ENCODE peak calls at places on chromosomes 1 and 21, in seven cellular contexts. One of them, this sample, is unnamed.

GRCh38 chr1:7420098-7420445 is 351.0 kb upstream of the VAMP3 start:
- DNase-seq in right cardiac atrium: no peak
- DNase-seq in trophoblast cell: no peak
- DNase-seq in brain microvascular endothelial cell: no peak
- DNase-seq in Karpas-422: no peak
- DNase-seq in MM.1S: no peak
- DNase-seq in IMR-90: no peak
- DNase-seq in this sample: peak; percentile 32

GRCh38 chr1:25571522-25571970 is 28.1 kb downstream of the LDLRAP1 start:
- DNase-seq in trophoblast cell: no peak
- DNase-seq in MM.1S: no peak
- DNase-seq in brain microvascular endothelial cell: no peak
- DNase-seq in Karpas-422: no peak
- DNase-seq in IMR-90: no peak
- DNase-seq in right cardiac atrium: no peak
- DNase-seq in this sample: no peak

GRCh38 chr1:56095924-56096655 is 483.3 kb downstream of the PLPP3 start:
- DNase-seq in trophoblast cell: no peak
- DNase-seq in Karpas-422: no peak
- DNase-seq in MM.1S: no peak
- DNase-seq in IMR-90: peak; percentile 93
- DNase-seq in right cardiac atrium: peak; percentile 20
- DNase-seq in brain microvascular endothelial cell: peak; percentile 86
- DNase-seq in this sample: no peak

GRCh38 chr1:156704930-156705320 is 458 bp downstream of the CRABP2 start:
- DNase-seq in Karpas-422: no peak
- DNase-seq in MM.1S: no peak
- DNase-seq in brain microvascular endothelial cell: peak; percentile 40
- DNase-seq in IMR-90: peak; percentile 75
- DNase-seq in trophoblast cell: peak; percentile 79
- DNase-seq in right cardiac atrium: peak; percentile 64
- DNase-seq in this sample: peak; percentile 56

GRCh38 chr1:53499257-53500183 is 40.3 kb downstream of the DMRTB1 start:
- DNase-seq in trophoblast cell: no peak
- DNase-seq in Karpas-422: no peak
- DNase-seq in IMR-90: no peak
- DNase-seq in MM.1S: no peak
- DNase-seq in brain microvascular endothelial cell: no peak
- DNase-seq in right cardiac atrium: no peak
- DNase-seq in this sample: no peak

GRCh38 chr1:107877092-107877491 is 87.9 kb downstream of the VAV3 start:
- DNase-seq in trophoblast cell: peak; percentile 9
- DNase-seq in right cardiac atrium: no peak
- DNase-seq in IMR-90: peak; percentile 21
- DNase-seq in Karpas-422: peak; percentile 91
- DNase-seq in MM.1S: no peak
- DNase-seq in brain microvascular endothelial cell: no peak
- DNase-seq in this sample: no peak

GRCh38 chr1:207853372-207853757 is 57.6 kb downstream of the CD34 start:
- DNase-seq in trophoblast cell: no peak
- DNase-seq in IMR-90: peak; percentile 19
- DNase-seq in Karpas-422: no peak
- DNase-seq in brain microvascular endothelial cell: no peak
- DNase-seq in right cardiac atrium: peak; percentile 47
- DNase-seq in MM.1S: no peak
- DNase-seq in this sample: no peak

GRCh38 chr1:112054504-112054903 is 65.0 kb upstream of the KCND3 start:
- DNase-seq in IMR-90: no peak
- DNase-seq in trophoblast cell: no peak
- DNase-seq in MM.1S: no peak
- DNase-seq in right cardiac atrium: peak; percentile 27
- DNase-seq in Karpas-422: no peak
- DNase-seq in brain microvascular endothelial cell: no peak
- DNase-seq in this sample: no peak

DNA sequence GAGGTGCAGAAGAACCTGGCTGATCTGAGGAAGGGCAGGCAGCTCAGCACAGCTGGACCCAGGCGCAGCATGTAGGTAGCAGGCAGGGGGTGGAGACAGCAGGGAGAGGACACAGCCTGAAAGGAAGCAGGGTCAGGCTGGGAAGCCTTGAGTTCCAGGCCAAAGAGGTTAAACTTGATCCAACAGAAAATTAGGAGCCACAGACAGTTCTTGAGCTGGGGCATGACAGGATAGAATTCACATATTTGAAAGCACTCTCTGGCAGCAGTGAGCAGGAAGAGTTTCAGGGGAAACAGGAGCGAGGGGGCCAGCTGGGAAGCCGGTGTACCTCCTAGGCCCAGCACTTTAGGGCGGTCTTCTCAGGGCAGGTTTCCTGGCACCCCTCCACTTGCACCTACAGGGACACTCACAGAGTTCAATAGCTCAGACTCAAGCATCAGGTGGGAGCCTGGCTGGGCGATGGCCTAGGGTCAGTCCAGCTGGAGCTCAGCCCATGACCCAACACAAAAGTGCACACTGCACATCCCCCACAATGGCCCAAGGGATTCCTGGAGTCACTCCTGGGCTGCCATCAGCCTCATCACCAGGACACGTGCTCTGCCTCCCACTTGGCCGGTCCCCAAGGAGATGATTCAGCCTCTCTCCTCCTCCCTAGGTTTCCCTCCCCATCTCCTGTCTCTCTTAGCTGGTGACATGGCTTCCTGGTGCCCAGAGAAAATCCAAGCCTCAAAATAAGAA is 22.7 kb downstream of the MATN1 start:
- DNase-seq in IMR-90: peak; percentile 76
- DNase-seq in Karpas-422: no peak
- DNase-seq in MM.1S: no peak
- DNase-seq in right cardiac atrium: peak; percentile 56
- DNase-seq in trophoblast cell: no peak
- DNase-seq in brain microvascular endothelial cell: peak; percentile 67
- DNase-seq in this sample: no peak
- H3K27ac ChIP-seq in IMR-90: no peak overlapping the region
- H3K27ac ChIP-seq in Karpas-422: no peak overlapping the region
- H3K27ac ChIP-seq in MM.1S: no peak overlapping the region
- H3K27ac ChIP-seq in right cardiac atrium: no peak overlapping the region
- H3K27ac ChIP-seq in trophoblast cell: no peak overlapping the region
- H3K27ac ChIP-seq in brain microvascular endothelial cell: no peak overlapping the region
- H3K27ac ChIP-seq in this sample: no peak overlapping the region

DNA sequence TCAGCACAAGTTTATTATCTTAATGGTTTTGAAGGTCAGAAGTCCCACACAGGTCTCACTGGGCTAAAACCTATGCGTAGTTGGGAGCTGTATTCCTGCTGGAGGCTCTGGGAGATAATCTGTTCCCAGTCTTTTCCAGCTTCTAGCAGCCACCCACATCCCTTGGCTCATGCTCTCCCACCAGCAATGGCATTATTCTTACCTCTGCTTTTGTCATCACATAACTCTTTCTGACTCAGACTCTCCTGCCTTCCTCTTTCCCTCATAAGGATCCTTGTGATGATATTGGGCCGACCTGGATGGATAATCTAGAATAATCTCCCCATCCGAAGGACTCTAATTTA is 122.2 kb upstream of the PRDX6 start:
- DNase-seq in trophoblast cell: peak; percentile 14
- DNase-seq in brain microvascular endothelial cell: peak; percentile 54
- DNase-seq in Karpas-422: no peak
- DNase-seq in MM.1S: no peak
- DNase-seq in IMR-90: no peak
- DNase-seq in right cardiac atrium: no peak
- DNase-seq in this sample: no peak
- H3K27ac ChIP-seq in trophoblast cell: no peak overlapping the region
- H3K27ac ChIP-seq in brain microvascular endothelial cell: peak overlapping the region; percentile 51
- H3K27ac ChIP-seq in Karpas-422: no peak overlapping the region
- H3K27ac ChIP-seq in MM.1S: no peak overlapping the region
- H3K27ac ChIP-seq in IMR-90: no peak overlapping the region
- H3K27ac ChIP-seq in right cardiac atrium: no peak overlapping the region
- H3K27ac ChIP-seq in this sample: no peak overlapping the region

DNA sequence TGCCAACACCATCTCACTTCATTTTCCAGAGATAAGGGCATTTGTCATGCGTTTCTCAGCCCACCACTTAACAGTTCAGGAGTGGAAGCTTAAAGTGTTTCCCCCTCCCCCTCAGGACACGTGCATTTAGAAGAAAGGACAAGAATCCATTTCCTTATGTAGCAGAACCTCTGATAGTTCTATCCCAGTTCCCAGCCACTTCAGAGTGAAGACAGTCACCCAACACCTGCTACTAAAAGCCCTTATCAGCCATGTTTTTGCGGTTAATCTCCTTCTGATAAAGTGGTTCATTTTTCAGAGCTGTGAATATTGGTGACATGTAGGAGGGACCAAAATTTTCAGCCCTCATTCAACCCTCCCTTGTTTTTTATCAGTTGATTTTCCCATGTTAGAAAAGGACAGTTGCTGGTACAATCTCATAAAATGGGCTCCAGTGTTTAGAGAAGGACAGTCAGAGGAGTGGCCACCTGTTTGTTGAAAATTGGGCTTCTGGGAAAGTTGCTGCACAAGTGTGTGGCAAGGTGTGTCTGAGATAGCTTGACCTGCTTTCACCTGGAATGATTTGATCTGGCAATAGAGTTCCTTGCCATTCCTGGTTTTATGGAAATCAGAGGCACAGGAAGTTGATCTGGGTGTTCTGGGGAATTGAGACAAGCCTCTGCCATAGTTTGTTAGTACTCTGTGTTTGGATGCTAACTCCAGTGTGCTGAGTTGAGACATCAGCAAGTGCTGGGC is 114.0 kb downstream of the PPP1R12B start:
- DNase-seq in IMR-90: no peak
- DNase-seq in trophoblast cell: no peak
- DNase-seq in right cardiac atrium: peak; percentile 12
- DNase-seq in Karpas-422: no peak
- DNase-seq in brain microvascular endothelial cell: no peak
- DNase-seq in MM.1S: peak; percentile 2
- DNase-seq in this sample: no peak
- H3K27ac ChIP-seq in IMR-90: no peak overlapping the region
- H3K27ac ChIP-seq in trophoblast cell: no peak overlapping the region
- H3K27ac ChIP-seq in right cardiac atrium: peak overlapping the region; percentile 61
- H3K27ac ChIP-seq in Karpas-422: no peak overlapping the region
- H3K27ac ChIP-seq in brain microvascular endothelial cell: no peak overlapping the region
- H3K27ac ChIP-seq in MM.1S: no peak overlapping the region
- H3K27ac ChIP-seq in this sample: peak overlapping the region; percentile 35

GRCh38 chr21:44406953-44407352 is 48.4 kb upstream of the LRRC3 start:
- DNase-seq in brain microvascular endothelial cell: no peak
- DNase-seq in right cardiac atrium: no peak
- DNase-seq in MM.1S: no peak
- DNase-seq in IMR-90: no peak
- DNase-seq in trophoblast cell: no peak
- DNase-seq in Karpas-422: no peak
- DNase-seq in this sample: peak; percentile 1
- H3K27ac ChIP-seq in brain microvascular endothelial cell: no peak overlapping the region
- H3K27ac ChIP-seq in right cardiac atrium: no peak overlapping the region
- H3K27ac ChIP-seq in MM.1S: no peak overlapping the region
- H3K27ac ChIP-seq in IMR-90: no peak overlapping the region
- H3K27ac ChIP-seq in trophoblast cell: no peak overlapping the region
- H3K27ac ChIP-seq in Karpas-422: no peak overlapping the region
- H3K27ac ChIP-seq in this sample: no peak overlapping the region

This sample was measured in Peyer's patch.